ENCODE peak calls at places on chromosomes 6 and 20, in nine cellular contexts. I, K, R, B, M, Z, Y, N and T are unnamed samples.
A peak's percentile ranks its signal among the peaks of the same experiment; 100 is the strongest.

GRCh38 chr6:134363323-134364039 is 45.6 kb upstream of the SGK1 start:
- DNase-seq in R (no peak), K (no peak), N (peak; percentile 81), Y (no peak), B (peak; percentile 17), I (peak; percentile 91), Z (peak; percentile 83), M (no peak), T (no peak)

GRCh38 chr6:33431880-33432541 is 12.1 kb downstream of the SYNGAP1 start:
- DNase-seq in B (no peak), K (peak; percentile 25), N (no peak), M (no peak), R (peak; percentile 65), Z (no peak), I (no peak), Y (peak; percentile 67), T (peak; percentile 70)

GRCh38 chr6:53959717-53960116 is 151.5 kb upstream of the MLIP start:
- DNase-seq in Y (no peak), N (peak; percentile 68), B (no peak), R (no peak), M (no peak), K (no peak), Z (peak; percentile 78), I (peak; percentile 64), T (no peak)

GRCh38 chr6:148935705-148936306 is 189.0 kb downstream of the UST start:
- DNase-seq in N (peak; percentile 52), I (peak; percentile 71), K (peak; percentile 14), Y (no peak), M (no peak), Z (peak; percentile 80), B (no peak), R (no peak), T (no peak)

GRCh38 chr20:50339196-50339901 is 148.7 kb downstream of the CEBPB start:
- DNase-seq in M (no peak), I (peak; percentile 69), N (peak; percentile 82), K (peak; percentile 29), Y (no peak), R (no peak), B (no peak), Z (no peak), T (no peak)

GRCh38 chr6:12595161-12595792 is 121.3 kb upstream of the PHACTR1 start:
- DNase-seq in I (peak; percentile 52), M (peak; percentile 46), Y (no peak), R (no peak), N (peak; percentile 79), Z (no peak), B (peak; percentile 58), K (no peak), T (peak; percentile 60)

GRCh38 chr20:40797425-40797824 is 108.4 kb upstream of the MAFB start:
- DNase-seq in B (no peak), R (peak; percentile 32), I (peak; percentile 17), K (peak; percentile 38), N (no peak), Y (peak; percentile 65), M (peak; percentile 27), Z (peak; percentile 37), T (peak; percentile 77)

GRCh38 chr6:14658909-14659561 is 541.5 kb downstream of the CD83 start:
- DNase-seq in Y (peak; percentile 68), M (no peak), R (no peak), K (no peak), I (peak; percentile 83), Z (peak; percentile 61), N (no peak), B (no peak), T (no peak)

GRCh38 chr20:54606384-54606783 is 131.0 kb downstream of the DOK5 start:
- DNase-seq in I (no peak), Y (no peak), Z (no peak), R (no peak), M (no peak), B (no peak), K (no peak), N (no peak), T (no peak)

GRCh38 chr6:131172237-131172636 is 37.0 kb downstream of the AKAP7 start:
- DNase-seq in Z (peak; percentile 28), Y (no peak), N (peak; percentile 22), M (no peak), I (peak; percentile 57), B (no peak), R (no peak), K (no peak), T (no peak)

GRCh38 chr20:10978713-10979112 is 304.9 kb upstream of the JAG1 start:
- DNase-seq in R (no peak), I (no peak), Z (no peak), K (no peak), M (no peak), Y (no peak), B (no peak), N (no peak), T (no peak)

GRCh38 chr6:142850653-142851434 is 94.1 kb downstream of the HIVEP2 start:
- DNase-seq in M (no peak), N (peak; percentile 58), Y (no peak), I (peak; percentile 71), K (no peak), Z (peak; percentile 39), R (no peak), B (peak; percentile 59), T (no peak)
- H3K9ac ChIP-seq in M (no peak overlapping the region), N (peak overlapping the region; percentile 31), Y (no peak overlapping the region), I (no peak overlapping the region), K (no peak overlapping the region), Z (peak overlapping the region; percentile 38), R (no peak overlapping the region), B (no peak overlapping the region), T (no peak overlapping the region)

DNA sequence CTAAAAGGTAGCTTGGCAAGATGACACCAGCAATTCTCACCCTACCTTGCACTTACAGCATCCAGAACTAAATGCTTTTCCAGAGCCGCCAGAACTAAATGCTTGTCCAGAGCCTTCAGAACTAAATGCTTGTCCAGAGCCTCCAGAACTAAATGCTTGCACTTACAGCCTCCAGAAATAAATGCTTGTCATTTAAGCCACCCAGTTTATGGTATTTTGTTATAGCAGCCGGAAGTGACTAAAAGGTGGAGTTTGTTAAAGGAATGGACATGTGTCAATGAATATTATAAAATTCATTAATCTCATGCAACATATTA is 133.5 kb downstream of the GPX5 start:
- DNase-seq in Z (no peak), I (no peak), R (no peak), Y (no peak), B (no peak), N (no peak), K (no peak), M (no peak), T (peak; percentile 48)
- H3K9ac ChIP-seq in Z (no peak overlapping the region), I (no peak overlapping the region), R (peak overlapping the region; percentile 53), Y (no peak overlapping the region), B (no peak overlapping the region), N (no peak overlapping the region), K (no peak overlapping the region), M (no peak overlapping the region), T (peak overlapping the region; percentile 60)

GRCh38 chr6:132604635-132605150 is 15.2 kb upstream of the TAAR5 start:
- DNase-seq in B (no peak), I (no peak), Z (no peak), M (no peak), K (no peak), N (no peak), Y (no peak), R (no peak), T (no peak)
- H3K9ac ChIP-seq in B (no peak overlapping the region), I (no peak overlapping the region), Z (no peak overlapping the region), M (no peak overlapping the region), K (no peak overlapping the region), N (no peak overlapping the region), Y (no peak overlapping the region), R (no peak overlapping the region), T (no peak overlapping the region)

DNA sequence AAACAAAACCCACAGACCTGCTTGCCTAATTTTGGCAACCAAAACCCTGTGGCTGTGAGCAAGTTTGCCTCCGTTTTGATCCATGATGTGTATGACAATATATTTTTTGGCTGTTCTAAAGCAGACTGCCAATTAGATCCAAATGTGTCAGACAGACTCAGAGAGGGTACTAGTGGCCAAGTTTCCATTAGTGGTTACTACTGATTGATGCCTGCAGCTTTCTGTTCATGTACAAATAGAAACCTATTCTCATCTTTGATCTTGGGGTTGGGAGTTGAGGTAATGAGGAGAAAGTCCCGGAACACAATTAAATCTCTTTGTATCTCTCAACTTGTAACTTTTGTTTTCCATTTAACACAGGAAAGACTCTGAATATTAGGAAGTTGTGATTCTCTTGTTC is 100.9 kb downstream of the RNF144B start:
- DNase-seq in B (no peak), Y (no peak), Z (no peak), M (no peak), K (no peak), R (no peak), I (no peak), N (peak; percentile 47), T (no peak)
- H3K9ac ChIP-seq in B (no peak overlapping the region), Y (no peak overlapping the region), Z (no peak overlapping the region), M (no peak overlapping the region), K (no peak overlapping the region), R (no peak overlapping the region), I (no peak overlapping the region), N (peak overlapping the region; percentile 46), T (no peak overlapping the region)

DNA sequence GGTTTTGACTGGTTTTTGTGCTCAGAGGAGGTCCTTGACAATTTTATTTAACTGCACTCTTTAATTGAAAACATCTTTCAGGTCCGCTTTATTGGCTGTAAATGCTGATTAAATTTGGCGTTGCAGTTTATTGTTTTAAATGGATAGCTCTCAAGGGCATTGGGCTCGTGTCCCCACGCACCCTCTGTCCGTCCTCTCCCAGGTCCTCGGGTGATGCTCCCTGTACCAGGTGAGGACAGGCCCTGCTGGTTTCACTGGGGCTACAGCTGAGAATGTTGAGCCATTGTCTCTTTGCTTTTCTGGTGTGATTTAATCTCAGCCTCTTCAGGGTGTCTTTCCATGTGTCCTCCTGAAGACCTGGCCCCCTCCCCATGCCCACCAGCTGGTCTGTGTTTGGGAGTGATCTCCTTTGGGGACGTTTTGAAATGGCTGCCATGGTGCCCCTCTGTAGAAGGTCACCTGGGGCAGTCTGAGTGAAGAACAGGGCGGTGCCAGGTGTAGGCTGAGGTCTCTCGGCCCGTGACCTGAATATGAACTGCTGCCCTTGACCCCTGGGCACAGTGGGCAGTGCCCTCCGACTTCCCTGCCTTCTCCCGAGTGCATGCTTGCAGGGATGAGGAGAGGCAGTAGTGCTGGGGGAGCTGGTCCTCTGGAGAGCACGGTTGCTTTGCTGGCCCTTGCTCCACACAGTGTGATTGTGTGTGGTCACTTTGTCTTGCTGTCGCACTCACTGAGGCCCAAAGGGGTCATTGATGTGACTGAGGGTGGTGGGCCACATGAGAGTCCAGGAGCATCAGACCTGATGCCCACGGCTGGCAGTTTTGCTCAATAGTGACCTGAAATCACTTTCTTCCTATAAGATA is 12.5 kb upstream of the C20orf204 start:
- DNase-seq in B (no peak), M (no peak), I (no peak), N (no peak), Y (no peak), R (no peak), Z (no peak), K (no peak), T (no peak)
- H3K9ac ChIP-seq in B (no peak overlapping the region), M (no peak overlapping the region), I (no peak overlapping the region), N (no peak overlapping the region), Y (no peak overlapping the region), R (no peak overlapping the region), Z (no peak overlapping the region), K (no peak overlapping the region), T (no peak overlapping the region)

DNA sequence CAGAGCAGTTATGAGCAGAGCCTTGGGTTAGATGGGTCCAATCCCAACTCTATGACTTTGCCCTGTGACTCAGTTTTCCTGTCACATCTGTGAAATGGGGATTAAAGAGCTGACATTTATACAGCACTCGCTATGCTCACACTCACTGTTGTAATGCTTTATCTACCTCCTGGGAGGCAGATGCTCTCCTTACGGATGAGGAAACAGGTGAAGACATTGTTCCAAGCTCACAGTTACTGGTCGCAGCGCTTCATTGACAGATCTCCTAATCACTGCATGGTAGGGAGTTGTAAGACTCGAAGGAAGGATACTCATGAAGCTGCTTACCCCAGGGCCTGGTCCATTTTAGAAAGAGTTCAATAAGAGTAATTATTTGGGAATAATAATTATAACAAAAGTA is 2.9 kb upstream of the MYLK2 start:
- DNase-seq in Y (no peak), B (no peak), N (no peak), I (no peak), Z (no peak), M (no peak), R (no peak), K (no peak), T (no peak)
- H3K9ac ChIP-seq in Y (no peak overlapping the region), B (no peak overlapping the region), N (no peak overlapping the region), I (no peak overlapping the region), Z (no peak overlapping the region), M (no peak overlapping the region), R (no peak overlapping the region), K (no peak overlapping the region), T (no peak overlapping the region)